ENCODE peak calls at places on chromosomes 4 and X, in ten cellular contexts. F, L, T, V, C, E, R, N, P and S are unnamed samples.

GRCh38 chrX:8783100-8784098 is 17.8 kb downstream of the FAM9A start:
- DNase-seq in E (no peak), L (peak), C (no peak), F (no peak), T (no peak), N (no peak), V (peak), P (peak), R (peak), S (no peak)

GRCh38 chr4:152037435-152037834 is 276.6 kb upstream of the GATB start:
- DNase-seq in N (no peak), T (no peak), R (no peak), F (no peak), E (no peak), C (no peak), V (no peak), P (no peak), L (no peak), S (no peak)

GRCh38 chrX:40484408-40485091 is 96.2 kb upstream of the ATP6AP2 start:
- DNase-seq in V (no peak), N (no peak), T (no peak), L (no peak), F (no peak), P (no peak), R (peak), E (no peak), C (peak), S (no peak)

GRCh38 chrX:39194673-39195072 is 393.4 kb downstream of the MID1IP1 start:
- DNase-seq in R (no peak), E (no peak), L (no peak), N (no peak), C (no peak), V (no peak), T (no peak), P (no peak), F (no peak), S (no peak)

GRCh38 chr4:149264093-149264733 is 551.4 kb downstream of the IQCM start:
- DNase-seq in N (no peak), C (peak), T (peak), L (peak), P (peak), F (no peak), R (peak), V (peak), E (peak), S (no peak)

GRCh38 chrX:82775426-82775825 is 732.7 kb upstream of the POU3F4 start:
- DNase-seq in E (no peak), P (no peak), N (no peak), L (peak), C (no peak), V (no peak), R (no peak), F (no peak), T (no peak), S (no peak)

GRCh38 chrX:85243761-85244410 is at the start of the genes SATL1 and ZNF711:
- DNase-seq in F (peak), T (peak), R (peak), L (no peak), E (peak), C (peak), P (peak), V (peak), N (no peak), S (no peak)

GRCh38 chr4:123659759-123660158 is 263.2 kb downstream of the SPRY1 start:
- DNase-seq in T (no peak), V (peak), E (no peak), R (peak), N (no peak), C (peak), L (peak), P (peak), F (no peak), S (no peak)

GRCh38 chrX:153627675-153628111 is 19.3 kb upstream of the DUSP9 start:
- DNase-seq in P (no peak), V (peak), C (no peak), E (no peak), F (no peak), R (peak), L (no peak), T (peak), N (peak), S (no peak)

GRCh38 chr4:1571165-1571908 is 112.8 kb downstream of the FAM53A start:
- DNase-seq in V (no peak), N (no peak), C (no peak), T (no peak), E (peak), R (peak), L (no peak), F (peak), P (no peak), S (no peak)

GRCh38 chr4:4859799-4860380 is 425 bp downstream of the MSX1 start:
- DNase-seq in P (peak), N (no peak), F (no peak), T (no peak), E (peak), R (peak), L (no peak), C (peak), V (no peak), S (no peak)

GRCh38 chr4:53478671-53479456 is 101.4 kb downstream of the FIP1L1 start:
- DNase-seq in C (no peak), F (no peak), V (peak), E (no peak), N (no peak), P (no peak), L (peak), R (no peak), T (no peak), S (no peak)

GRCh38 chrX:3638280-3638873 is 75.1 kb downstream of the PRKX start:
- DNase-seq in C (peak), F (peak), L (peak), E (peak), T (no peak), R (peak), N (no peak), P (peak), V (peak), S (no peak)

GRCh38 chr4:98605216-98605615 is 53.2 kb downstream of the TSPAN5 start:
- DNase-seq in R (no peak), T (no peak), C (no peak), E (no peak), V (no peak), N (no peak), P (no peak), F (no peak), L (peak), S (no peak)

GRCh38 chrX:63581390-63581789 is 203.6 kb downstream of the ARHGEF9 start:
- DNase-seq in T (no peak), L (no peak), C (no peak), V (peak), E (no peak), N (no peak), R (no peak), F (no peak), P (no peak), S (no peak)

GRCh38 chr4:73662709-73663546 is 42.7 kb upstream of the RASSF6 start:
- DNase-seq in E (no peak), T (no peak), N (no peak), R (no peak), F (no peak), L (peak), P (peak), V (peak), C (no peak), S (no peak)

GRCh38 chr4:151854731-151855130 is 93.9 kb upstream of the GATB start:
- DNase-seq in T (no peak), E (no peak), V (peak), N (no peak), L (no peak), R (no peak), P (no peak), C (no peak), F (no peak), S (no peak)

GRCh38 chr4:186348433-186348832 is 82.4 kb downstream of the F11 start:
- DNase-seq in F (no peak), T (no peak), V (no peak), N (no peak), R (peak), P (no peak), E (no peak), C (no peak), L (no peak), S (no peak)

GRCh38 chrX:15815779-15816452 is 25.6 kb downstream of the ZRSR2 start:
- DNase-seq in P (peak), T (no peak), R (peak), V (peak), N (no peak), C (peak), F (no peak), L (peak), E (no peak), S (no peak)

GRCh38 chr4:168221298-168221697 is 97.3 kb downstream of the DDX60 start:
- DNase-seq in C (no peak), L (peak), E (no peak), V (peak), T (no peak), F (no peak), R (no peak), P (no peak), N (no peak), S (no peak)

GRCh38 chr4:123340381-123340701 is 56.3 kb upstream of the SPRY1 start:
- DNase-seq in P (no peak), F (no peak), V (peak), T (no peak), R (no peak), N (no peak), C (no peak), L (peak), E (no peak), S (no peak)

GRCh38 chr4:100290585-100290984 is 100.3 kb upstream of the DDIT4L start:
- DNase-seq in E (no peak), C (no peak), R (no peak), N (no peak), V (peak), L (peak), T (no peak), P (no peak), F (no peak), S (no peak)

GRCh38 chr4:145944886-145945285 is 6.3 kb upstream of the ZNF827 start:
- DNase-seq in V (no peak), P (no peak), L (no peak), T (no peak), F (no peak), C (no peak), N (no peak), R (no peak), E (no peak), S (no peak)

GRCh38 chr4:155734065-155734464 is 24.8 kb upstream of the GUCY1B1 start:
- DNase-seq in N (no peak), T (no peak), F (no peak), V (no peak), E (peak), C (peak), L (no peak), R (no peak), P (no peak), S (no peak)

GRCh38 chr4:101037938-101038413 is 309.4 kb downstream of the PPP3CA start:
- DNase-seq in R (no peak), F (no peak), V (peak), P (no peak), L (no peak), C (no peak), T (no peak), N (no peak), E (no peak), S (no peak)

GRCh38 chr4:183320211-183321068 is at the start of gene CLDN22:
- DNase-seq in N (no peak), L (no peak), P (no peak), E (no peak), T (no peak), F (no peak), R (no peak), C (no peak), V (no peak), S (no peak)

GRCh38 chr4:167873536-167873935 is 218.8 kb upstream of the ANXA10 start:
- DNase-seq in L (no peak), T (no peak), F (no peak), P (no peak), C (no peak), V (peak), N (no peak), E (no peak), R (no peak), S (no peak)

GRCh38 chr4:183328832-183329231 is 6.6 kb upstream of the CLDN24 start:
- DNase-seq in N (no peak), R (no peak), F (no peak), V (no peak), E (no peak), P (no peak), T (no peak), L (peak), C (no peak), S (no peak)

GRCh38 chr4:20603671-20604313 is 96.5 kb upstream of the PACRGL start:
- DNase-seq in N (no peak), T (no peak), L (peak), V (peak), C (no peak), F (no peak), R (no peak), P (no peak), E (no peak), S (no peak)

GRCh38 chr4:98283219-98284199 is 22.3 kb downstream of the RAP1GDS1 start:
- DNase-seq in R (no peak), E (no peak), F (no peak), C (no peak), V (peak), P (no peak), N (no peak), L (peak), T (no peak), S (no peak)

GRCh38 chrX:13990126-13990525 is 39.6 kb downstream of the GEMIN8 start:
- DNase-seq in L (no peak), N (no peak), T (no peak), F (no peak), P (no peak), V (no peak), R (no peak), E (no peak), C (no peak), S (no peak)

GRCh38 chrX:139058831-139059495 is 347.4 kb upstream of the FGF13 start:
- DNase-seq in R (no peak), T (no peak), V (peak), F (no peak), L (peak), C (no peak), P (peak), N (no peak), E (no peak), S (no peak)

GRCh38 chr4:146095867-146096266 is 79.7 kb upstream of the LSM6 start:
- DNase-seq in T (no peak), P (no peak), F (no peak), L (no peak), R (no peak), N (no peak), V (no peak), C (no peak), E (no peak), S (no peak)

GRCh38 chr4:157010630-157011029 is 39.0 kb upstream of the PDGFC start:
- DNase-seq in C (no peak), R (no peak), F (no peak), V (no peak), L (no peak), E (no peak), T (no peak), P (no peak), N (no peak), S (no peak)

GRCh38 chr4:126969360-126969759 is 663.4 kb upstream of the INTU start:
- DNase-seq in V (no peak), C (no peak), E (no peak), R (no peak), T (no peak), N (no peak), F (no peak), P (no peak), L (no peak), S (no peak)

GRCh38 chrX:13190051-13190450 is 129.8 kb downstream of the ATXN3L start:
- DNase-seq in P (no peak), F (no peak), L (peak), C (no peak), E (no peak), T (no peak), N (no peak), V (no peak), R (no peak), S (no peak)

GRCh38 chr4:67198757-67199156 is 346.5 kb downstream of the CENPC start:
- DNase-seq in F (no peak), R (peak), N (no peak), P (no peak), T (no peak), C (peak), V (peak), E (no peak), L (peak), S (no peak)

DNA sequence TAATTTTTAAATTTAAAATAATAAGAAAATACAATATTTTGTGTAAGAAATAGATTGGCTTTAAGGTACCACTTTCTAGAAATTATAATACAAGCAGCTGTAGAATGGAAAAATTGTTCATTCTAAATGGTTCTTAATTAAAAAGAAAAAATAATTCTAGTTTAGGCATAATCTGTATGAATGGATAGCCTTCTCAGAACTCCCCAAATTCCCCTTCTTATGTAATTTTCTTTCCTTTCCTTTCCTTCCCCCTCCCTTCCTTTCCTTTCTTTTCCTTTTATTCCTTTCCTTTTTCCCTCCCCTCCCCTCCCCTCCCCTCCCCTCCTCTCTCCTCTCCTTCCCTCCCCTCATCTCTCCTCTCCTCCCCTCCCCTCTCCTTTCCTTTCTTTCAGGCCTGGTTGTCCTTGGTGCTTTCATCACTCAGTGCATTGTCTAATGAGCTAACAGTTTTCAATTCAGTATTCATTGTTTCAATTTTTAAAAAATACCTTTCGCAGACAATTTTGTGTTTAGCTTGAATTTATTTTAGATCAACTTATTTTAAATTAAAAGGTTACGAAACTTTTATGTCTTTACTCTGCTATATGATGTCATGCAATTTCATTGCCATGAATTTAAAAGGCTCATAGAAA is 28.8 kb downstream of the LRIT3 start:
- DNase-seq in N (no peak), C (no peak), E (no peak), L (no peak), F (no peak), T (no peak), R (no peak), P (no peak), V (no peak), S (no peak)
- H3K4me3 ChIP-seq in N (no peak), C (no peak), E (no peak), L (no peak), F (no peak), T (no peak), R (no peak), P (no peak), V (no peak), S (no peak)

DNA sequence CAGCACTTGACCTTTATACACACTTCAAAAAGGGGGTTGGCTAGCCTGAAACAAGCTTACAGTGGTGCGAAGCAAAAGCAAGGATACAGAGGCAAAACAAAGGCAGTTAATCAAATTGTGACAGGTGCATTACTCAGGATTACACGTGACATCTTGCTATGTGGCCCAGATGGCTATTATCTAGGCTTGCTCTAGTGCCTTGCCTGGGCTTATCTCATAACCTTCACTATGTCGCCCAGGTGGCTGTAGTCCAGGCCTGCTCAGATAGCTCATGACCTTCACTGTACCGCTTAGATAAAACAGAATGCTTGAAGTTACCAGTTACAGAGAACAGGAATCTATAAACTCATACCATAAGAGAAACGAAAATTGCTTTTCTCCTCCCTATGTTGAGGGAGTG is 1092.1 kb upstream of the PRKX start:
- DNase-seq in N (no peak), F (no peak), L (no peak), T (no peak), C (peak), R (no peak), E (peak), V (no peak), P (no peak), S (no peak)
- H3K4me3 ChIP-seq in N (no peak), F (no peak), L (no peak), T (no peak), C (no peak), R (no peak), E (no peak), V (no peak), P (no peak), S (no peak)

GRCh38 chr4:85928775-85929585 is 430.9 kb downstream of the MAPK10 start:
- DNase-seq in L (no peak), N (no peak), V (peak), R (no peak), E (no peak), C (no peak), T (no peak), F (no peak), P (no peak), S (no peak)
- H3K4me3 ChIP-seq in L (no peak), N (peak), V (no peak), R (no peak), E (no peak), C (no peak), T (no peak), F (no peak), P (no peak), S (no peak)

GRCh38 chr4:77734928-77735327 is 84.2 kb downstream of the CNOT6L start:
- DNase-seq in F (no peak), E (no peak), C (no peak), T (no peak), P (peak), L (no peak), R (peak), N (no peak), V (peak), S (no peak)
- H3K4me3 ChIP-seq in F (no peak), E (no peak), C (no peak), T (no peak), P (peak), L (no peak), R (no peak), N (no peak), V (no peak), S (no peak)

GRCh38 chr4:138978028-138978585 is 37.5 kb upstream of the NOCT start:
- DNase-seq in C (no peak), V (no peak), F (no peak), L (no peak), E (no peak), P (no peak), T (no peak), N (no peak), R (no peak), S (no peak)
- H3K4me3 ChIP-seq in C (no peak), V (no peak), F (no peak), L (no peak), E (no peak), P (no peak), T (no peak), N (no peak), R (no peak), S (no peak)

GRCh38 chrX:130086414-130087207 is 23.7 kb downstream of the ELF4 start:
- DNase-seq in N (no peak), F (no peak), V (no peak), P (no peak), R (peak), L (no peak), T (peak), E (no peak), C (no peak), S (no peak)
- H3K4me3 ChIP-seq in N (no peak), F (no peak), V (no peak), P (no peak), R (no peak), L (no peak), T (no peak), E (no peak), C (no peak), S (no peak)